ENCODE peak calls at places on chromosome 6, in seven cellular contexts. One of them, this sample, is unnamed.
A peak's percentile ranks its signal among the peaks of the same experiment; 100 is the strongest.

GRCh38 chr6:35497571-35498406 is 910 bp upstream of the TEAD3 start:
- DNase-seq in GM10248: peak; percentile 58
- DNase-seq in H9: peak; percentile 85
- DNase-seq in Caco-2: peak; percentile 62
- DNase-seq in WTC11: peak; percentile 76
- DNase-seq in GM06990: peak; percentile 46
- DNase-seq in ascending aorta: peak; percentile 86
- DNase-seq in this sample: peak; percentile 73

GRCh38 chr6:27839303-27840081 is 72.7 kb downstream of the OR2B2 start:
- DNase-seq in GM10248: no peak
- DNase-seq in H9: no peak
- DNase-seq in Caco-2: peak; percentile 45
- DNase-seq in WTC11: no peak
- DNase-seq in GM06990: no peak
- DNase-seq in ascending aorta: peak; percentile 84
- DNase-seq in this sample: no peak

GRCh38 chr6:56536536-56536935 is 106.2 kb downstream of the DST start:
- DNase-seq in GM10248: no peak
- DNase-seq in H9: no peak
- DNase-seq in Caco-2: no peak
- DNase-seq in WTC11: no peak
- DNase-seq in GM06990: no peak
- DNase-seq in ascending aorta: no peak
- DNase-seq in this sample: no peak

GRCh38 chr6:34143884-34144580 is 1.9 kb downstream of the GRM4 start:
- DNase-seq in GM10248: no peak
- DNase-seq in H9: peak; percentile 86
- DNase-seq in Caco-2: peak; percentile 63
- DNase-seq in WTC11: peak; percentile 87
- DNase-seq in GM06990: no peak
- DNase-seq in ascending aorta: no peak
- DNase-seq in this sample: peak; percentile 84

GRCh38 chr6:18507018-18507415 is 119.9 kb downstream of the RNF144B start:
- DNase-seq in GM10248: no peak
- DNase-seq in H9: no peak
- DNase-seq in Caco-2: no peak
- DNase-seq in WTC11: no peak
- DNase-seq in GM06990: no peak
- DNase-seq in ascending aorta: no peak
- DNase-seq in this sample: peak; percentile 8

GRCh38 chr6:156794546-156794945 is 17.4 kb downstream of the ARID1B start:
- DNase-seq in GM10248: no peak
- DNase-seq in H9: no peak
- DNase-seq in Caco-2: no peak
- DNase-seq in WTC11: no peak
- DNase-seq in GM06990: no peak
- DNase-seq in ascending aorta: no peak
- DNase-seq in this sample: no peak

GRCh38 chr6:29014729-29015608 is 9.9 kb upstream of the ZNF311 start:
- DNase-seq in GM10248: no peak
- DNase-seq in H9: no peak
- DNase-seq in Caco-2: no peak
- DNase-seq in WTC11: no peak
- DNase-seq in GM06990: no peak
- DNase-seq in ascending aorta: no peak
- DNase-seq in this sample: no peak

GRCh38 chr6:15502451-15503345 is 160.1 kb downstream of the DTNBP1 start:
- DNase-seq in GM10248: no peak
- DNase-seq in H9: no peak
- DNase-seq in Caco-2: no peak
- DNase-seq in WTC11: no peak
- DNase-seq in GM06990: no peak
- DNase-seq in ascending aorta: no peak
- DNase-seq in this sample: no peak

GRCh38 chr6:167799033-167799933 is 27.4 kb upstream of the AFDN start:
- DNase-seq in GM10248: no peak
- DNase-seq in H9: no peak
- DNase-seq in Caco-2: no peak
- DNase-seq in WTC11: no peak
- DNase-seq in GM06990: no peak
- DNase-seq in ascending aorta: no peak
- DNase-seq in this sample: no peak

GRCh38 chr6:11126876-11127275 is 15.4 kb upstream of the ERVFRD-1 start:
- DNase-seq in GM10248: no peak
- DNase-seq in H9: peak; percentile 66
- DNase-seq in Caco-2: no peak
- DNase-seq in WTC11: no peak
- DNase-seq in GM06990: no peak
- DNase-seq in ascending aorta: no peak
- DNase-seq in this sample: no peak

GRCh38 chr6:11121851-11122250 is 10.3 kb upstream of the ERVFRD-1 start:
- DNase-seq in GM10248: no peak
- DNase-seq in H9: no peak
- DNase-seq in Caco-2: no peak
- DNase-seq in WTC11: no peak
- DNase-seq in GM06990: no peak
- DNase-seq in ascending aorta: no peak
- DNase-seq in this sample: no peak

GRCh38 chr6:11122380-11122779 is 10.9 kb upstream of the ERVFRD-1 start:
- DNase-seq in GM10248: no peak
- DNase-seq in H9: no peak
- DNase-seq in Caco-2: no peak
- DNase-seq in WTC11: no peak
- DNase-seq in GM06990: no peak
- DNase-seq in ascending aorta: no peak
- DNase-seq in this sample: no peak

GRCh38 chr6:11120273-11121005 is 8.9 kb upstream of the ERVFRD-1 start:
- DNase-seq in GM10248: no peak
- DNase-seq in H9: no peak
- DNase-seq in Caco-2: no peak
- DNase-seq in WTC11: no peak
- DNase-seq in GM06990: no peak
- DNase-seq in ascending aorta: no peak
- DNase-seq in this sample: no peak

GRCh38 chr6:11123978-11124377 is 12.5 kb upstream of the ERVFRD-1 start:
- DNase-seq in GM10248: no peak
- DNase-seq in H9: no peak
- DNase-seq in Caco-2: no peak
- DNase-seq in WTC11: no peak
- DNase-seq in GM06990: no peak
- DNase-seq in ascending aorta: no peak
- DNase-seq in this sample: no peak
- TF ChIP-seq CTCF in GM10248: no peak
- TF ChIP-seq CTCF in H9: peak; percentile 55
- TF ChIP-seq CTCF in Caco-2: peak; percentile 1
- TF ChIP-seq CTCF in WTC11: no peak
- TF ChIP-seq CTCF in GM06990: no peak
- TF ChIP-seq CTCF in ascending aorta: no peak
- TF ChIP-seq CTCF in this sample: no peak

GRCh38 chr6:90811596-90812226 is 224.8 kb upstream of the MAP3K7 start:
- DNase-seq in GM10248: no peak
- DNase-seq in H9: no peak
- DNase-seq in Caco-2: no peak
- DNase-seq in WTC11: no peak
- DNase-seq in GM06990: no peak
- DNase-seq in ascending aorta: no peak
- DNase-seq in this sample: no peak
- TF ChIP-seq CTCF in GM10248: no peak
- TF ChIP-seq CTCF in H9: no peak
- TF ChIP-seq CTCF in Caco-2: no peak
- TF ChIP-seq CTCF in WTC11: no peak
- TF ChIP-seq CTCF in GM06990: no peak
- TF ChIP-seq CTCF in ascending aorta: no peak
- TF ChIP-seq CTCF in this sample: no peak

GRCh38 chr6:90573624-90574023 is 13.2 kb downstream of the MAP3K7 start:
- DNase-seq in GM10248: no peak
- DNase-seq in H9: no peak
- DNase-seq in Caco-2: no peak
- DNase-seq in WTC11: no peak
- DNase-seq in GM06990: no peak
- DNase-seq in ascending aorta: no peak
- DNase-seq in this sample: no peak

GRCh38 chr6:90578894-90579549 is 7.8 kb downstream of the MAP3K7 start:
- DNase-seq in GM10248: no peak
- DNase-seq in H9: no peak
- DNase-seq in Caco-2: no peak
- DNase-seq in WTC11: no peak
- DNase-seq in GM06990: no peak
- DNase-seq in ascending aorta: no peak
- DNase-seq in this sample: no peak

GRCh38 chr6:90575267-90575666 is 11.6 kb downstream of the MAP3K7 start:
- DNase-seq in GM10248: no peak
- DNase-seq in H9: no peak
- DNase-seq in Caco-2: no peak
- DNase-seq in WTC11: no peak
- DNase-seq in GM06990: no peak
- DNase-seq in ascending aorta: no peak
- DNase-seq in this sample: no peak

GRCh38 chr6:90569223-90569622 is 17.6 kb downstream of the MAP3K7 start:
- DNase-seq in GM10248: no peak
- DNase-seq in H9: no peak
- DNase-seq in Caco-2: no peak
- DNase-seq in WTC11: no peak
- DNase-seq in GM06990: no peak
- DNase-seq in ascending aorta: no peak
- DNase-seq in this sample: no peak

DNA sequence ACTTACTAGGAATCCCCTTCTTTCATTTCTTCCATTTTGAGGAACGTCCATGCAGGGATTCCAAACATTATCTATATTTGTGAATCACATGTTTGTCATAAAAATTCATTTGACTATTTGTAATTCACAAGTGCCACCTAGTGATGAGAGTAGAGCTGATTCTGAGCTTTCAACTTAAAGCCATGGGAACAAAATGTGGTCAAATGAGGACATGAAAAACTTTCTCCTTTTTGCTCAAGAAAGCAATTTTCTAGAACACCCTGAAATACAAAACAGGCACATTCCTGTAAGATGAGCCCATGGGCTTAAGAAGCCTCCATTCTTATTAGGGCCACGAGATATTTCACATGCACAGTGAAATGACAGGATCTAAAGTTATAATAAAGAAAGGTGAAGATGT is 12.3 kb downstream of the MAP3K7 start:
- DNase-seq in GM10248: no peak
- DNase-seq in H9: no peak
- DNase-seq in Caco-2: no peak
- DNase-seq in WTC11: no peak
- DNase-seq in GM06990: no peak
- DNase-seq in ascending aorta: no peak
- DNase-seq in this sample: no peak
- TF ChIP-seq CTCF in GM10248: no peak
- TF ChIP-seq CTCF in H9: no peak
- TF ChIP-seq CTCF in Caco-2: no peak
- TF ChIP-seq CTCF in WTC11: no peak
- TF ChIP-seq CTCF in GM06990: peak; percentile 10
- TF ChIP-seq CTCF in ascending aorta: no peak
- TF ChIP-seq CTCF in this sample: no peak

GRCh38 chr6:142942805-142943227 is 2.2 kb downstream of the HIVEP2 start:
- DNase-seq in GM10248: no peak
- DNase-seq in H9: no peak
- DNase-seq in Caco-2: peak; percentile 17
- DNase-seq in WTC11: no peak
- DNase-seq in GM06990: no peak
- DNase-seq in ascending aorta: no peak
- DNase-seq in this sample: no peak
- TF ChIP-seq CTCF in GM10248: no peak
- TF ChIP-seq CTCF in H9: peak; percentile 59
- TF ChIP-seq CTCF in Caco-2: peak; percentile 21
- TF ChIP-seq CTCF in WTC11: peak; percentile 16
- TF ChIP-seq CTCF in GM06990: peak; percentile 38
- TF ChIP-seq CTCF in ascending aorta: peak; percentile 18
- TF ChIP-seq CTCF in this sample: peak; percentile 45

GRCh38 chr6:14280006-14280510 is 162.5 kb downstream of the CD83 start:
- DNase-seq in GM10248: no peak
- DNase-seq in H9: peak; percentile 62
- DNase-seq in Caco-2: no peak
- DNase-seq in WTC11: no peak
- DNase-seq in GM06990: no peak
- DNase-seq in ascending aorta: no peak
- DNase-seq in this sample: no peak

GRCh38 chr6:14282326-14282725 is 164.8 kb downstream of the CD83 start:
- DNase-seq in GM10248: no peak
- DNase-seq in H9: no peak
- DNase-seq in Caco-2: no peak
- DNase-seq in WTC11: no peak
- DNase-seq in GM06990: no peak
- DNase-seq in ascending aorta: no peak
- DNase-seq in this sample: no peak

GRCh38 chr6:14282854-14283505 is 165.4 kb downstream of the CD83 start:
- DNase-seq in GM10248: no peak
- DNase-seq in H9: no peak
- DNase-seq in Caco-2: peak; percentile 5
- DNase-seq in WTC11: no peak
- DNase-seq in GM06990: no peak
- DNase-seq in ascending aorta: no peak
- DNase-seq in this sample: no peak

GRCh38 chr6:14281831-14282230 is 164.3 kb downstream of the CD83 start:
- DNase-seq in GM10248: no peak
- DNase-seq in H9: peak; percentile 26
- DNase-seq in Caco-2: no peak
- DNase-seq in WTC11: no peak
- DNase-seq in GM06990: no peak
- DNase-seq in ascending aorta: no peak
- DNase-seq in this sample: no peak

DNA sequence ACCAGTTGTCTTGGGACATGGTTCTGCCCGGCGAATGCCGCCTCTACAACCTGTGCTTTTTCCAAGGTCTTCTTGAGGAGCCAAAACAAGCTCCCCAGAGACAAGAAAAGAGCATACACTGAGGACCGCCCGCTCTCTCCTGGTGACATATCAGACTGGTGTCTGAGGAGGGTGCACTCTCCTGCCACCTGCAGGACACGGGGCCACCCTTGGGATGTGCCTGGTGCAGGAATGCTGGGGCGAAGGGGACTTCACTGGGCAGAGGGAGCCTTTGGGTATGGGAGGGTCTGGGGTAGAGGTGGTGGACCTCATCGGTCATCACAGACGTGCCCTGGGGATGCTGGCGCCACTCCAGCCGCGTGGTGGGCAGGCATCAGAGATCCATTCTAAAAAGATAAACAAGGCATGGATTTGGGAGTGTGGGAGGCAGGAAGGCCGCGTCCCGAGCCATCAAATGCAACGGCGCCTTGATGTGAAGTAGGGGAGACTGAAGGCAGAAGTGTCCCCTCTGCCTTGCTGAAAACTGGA is 163.3 kb downstream of the CD83 start:
- DNase-seq in GM10248: no peak
- DNase-seq in H9: peak; percentile 94
- DNase-seq in Caco-2: no peak
- DNase-seq in WTC11: peak; percentile 55
- DNase-seq in GM06990: no peak
- DNase-seq in ascending aorta: no peak
- DNase-seq in this sample: no peak
- TF ChIP-seq CTCF in GM10248: no peak
- TF ChIP-seq CTCF in H9: peak; percentile 63
- TF ChIP-seq CTCF in Caco-2: no peak
- TF ChIP-seq CTCF in WTC11: no peak
- TF ChIP-seq CTCF in GM06990: peak; percentile 29
- TF ChIP-seq CTCF in ascending aorta: no peak
- TF ChIP-seq CTCF in this sample: no peak

This sample was measured in nephron progenitor cell.